ENCODE peak calls at places on chromosomes 12 and 14, in four cellular contexts. One of them, this sample, is unnamed.

GRCh38 chr12:109549613-109550309 is 23.5 kb downstream of the MMAB start:
- DNase-seq in neuronal stem cell: no peak
- DNase-seq in mesenchymal stem cell: no peak
- DNase-seq in H9: no peak
- DNase-seq in this sample: no peak

GRCh38 chr12:47121146-47121545 is 41.4 kb upstream of the AMIGO2 start:
- DNase-seq in mesenchymal stem cell: no peak
- DNase-seq in H9: no peak
- DNase-seq in neuronal stem cell: no peak
- DNase-seq in this sample: no peak

GRCh38 chr14:77320238-77320935 is at the start of gene POMT2:
- DNase-seq in H9: peak; percentile 97
- DNase-seq in mesenchymal stem cell: peak; percentile 92
- DNase-seq in neuronal stem cell: peak; percentile 92
- DNase-seq in this sample: peak; percentile 97

GRCh38 chr14:53703457-53703856 is 253.2 kb downstream of the BMP4 start:
- DNase-seq in mesenchymal stem cell: no peak
- DNase-seq in H9: no peak
- DNase-seq in neuronal stem cell: no peak
- DNase-seq in this sample: no peak

GRCh38 chr12:8698132-8698829 is 490 bp downstream of the RIMKLB start:
- DNase-seq in neuronal stem cell: peak; percentile 71
- DNase-seq in H9: peak; percentile 78
- DNase-seq in mesenchymal stem cell: peak; percentile 81
- DNase-seq in this sample: peak; percentile 81

GRCh38 chr12:48980953-48981756 is 3.0 kb downstream of the WNT1 start:
- DNase-seq in H9: no peak
- DNase-seq in mesenchymal stem cell: peak; percentile 37
- DNase-seq in neuronal stem cell: no peak
- DNase-seq in this sample: peak; percentile 63

GRCh38 chr12:124456652-124457152 is 110.7 kb downstream of the NCOR2 start:
- DNase-seq in H9: no peak
- DNase-seq in neuronal stem cell: no peak
- DNase-seq in mesenchymal stem cell: no peak
- DNase-seq in this sample: no peak

GRCh38 chr12:104790296-104791125 is 167.6 kb downstream of the SLC41A2 start:
- DNase-seq in neuronal stem cell: peak; percentile 21
- DNase-seq in H9: peak; percentile 79
- DNase-seq in mesenchymal stem cell: peak; percentile 37
- DNase-seq in this sample: peak; percentile 60

GRCh38 chr12:58148405-58148804 is 207.0 kb downstream of the ATP23 start:
- DNase-seq in mesenchymal stem cell: peak; percentile 80
- DNase-seq in H9: no peak
- DNase-seq in neuronal stem cell: no peak
- DNase-seq in this sample: peak; percentile 85

GRCh38 chr14:35068238-35069012 is 22.4 kb downstream of the FAM177A1 start:
- DNase-seq in H9: no peak
- DNase-seq in mesenchymal stem cell: peak; percentile 50
- DNase-seq in neuronal stem cell: no peak
- DNase-seq in this sample: no peak

GRCh38 chr14:75361751-75362433 is 65.9 kb upstream of the JDP2 start:
- DNase-seq in neuronal stem cell: no peak
- DNase-seq in mesenchymal stem cell: no peak
- DNase-seq in H9: no peak
- DNase-seq in this sample: no peak

GRCh38 chr12:114608509-114608908 is 75.5 kb downstream of the TBX3 start:
- DNase-seq in H9: no peak
- DNase-seq in mesenchymal stem cell: no peak
- DNase-seq in neuronal stem cell: no peak
- DNase-seq in this sample: no peak

GRCh38 chr14:93348292-93348691 is 1.3 kb downstream of the COX8C start:
- DNase-seq in mesenchymal stem cell: no peak
- DNase-seq in neuronal stem cell: no peak
- DNase-seq in H9: no peak
- DNase-seq in this sample: no peak

GRCh38 chr12:6927379-6927991 is at the start of gene ATN1:
- DNase-seq in neuronal stem cell: peak; percentile 63
- DNase-seq in mesenchymal stem cell: peak; percentile 83
- DNase-seq in H9: peak; percentile 88
- DNase-seq in this sample: peak; percentile 93

GRCh38 chr14:92459479-92460421 is 53.8 kb upstream of the RIN3 start:
- DNase-seq in H9: peak; percentile 37
- DNase-seq in mesenchymal stem cell: no peak
- DNase-seq in neuronal stem cell: no peak
- DNase-seq in this sample: no peak

GRCh38 chr14:26867171-26867757 is 269.4 kb upstream of the NOVA1 start:
- DNase-seq in mesenchymal stem cell: no peak
- DNase-seq in H9: no peak
- DNase-seq in neuronal stem cell: no peak
- DNase-seq in this sample: peak; percentile 54

GRCh38 chr12:82019533-82019932 is 260.4 kb upstream of the PPFIA2 start:
- DNase-seq in neuronal stem cell: no peak
- DNase-seq in mesenchymal stem cell: no peak
- DNase-seq in H9: no peak
- DNase-seq in this sample: peak; percentile 51

GRCh38 chr12:114916531-114916930 is 232.6 kb upstream of the TBX3 start:
- DNase-seq in neuronal stem cell: no peak
- DNase-seq in H9: no peak
- DNase-seq in mesenchymal stem cell: peak; percentile 61
- DNase-seq in this sample: no peak

GRCh38 chr12:66035289-66035961 is 95.1 kb downstream of the LLPH start:
- DNase-seq in H9: no peak
- DNase-seq in mesenchymal stem cell: peak; percentile 54
- DNase-seq in neuronal stem cell: no peak
- DNase-seq in this sample: peak; percentile 28

GRCh38 chr14:44803239-44803905 is 158.4 kb downstream of the KLHL28 start:
- DNase-seq in mesenchymal stem cell: peak; percentile 73
- DNase-seq in neuronal stem cell: peak; percentile 52
- DNase-seq in H9: no peak
- DNase-seq in this sample: peak; percentile 74

GRCh38 chr12:54404061-54405004 is 14.7 kb downstream of the ITGA5 start:
- DNase-seq in H9: peak; percentile 84
- DNase-seq in mesenchymal stem cell: peak; percentile 72
- DNase-seq in neuronal stem cell: peak; percentile 80
- DNase-seq in this sample: peak; percentile 90

GRCh38 chr12:22738945-22739344 is 114.0 kb downstream of the ETNK1 start:
- DNase-seq in neuronal stem cell: no peak
- DNase-seq in mesenchymal stem cell: peak; percentile 22
- DNase-seq in H9: no peak
- DNase-seq in this sample: no peak

GRCh38 chr14:104278214-104278534 is 139.8 kb downstream of the KIF26A start:
- DNase-seq in H9: peak; percentile 12
- DNase-seq in neuronal stem cell: no peak
- DNase-seq in mesenchymal stem cell: no peak
- DNase-seq in this sample: no peak

GRCh38 chr12:97313471-97314190 is 149.0 kb upstream of the RMST start:
- DNase-seq in H9: peak; percentile 44
- DNase-seq in mesenchymal stem cell: no peak
- DNase-seq in neuronal stem cell: no peak
- DNase-seq in this sample: peak; percentile 61

GRCh38 chr14:66295386-66295785 is 190.8 kb upstream of the CCDC196 start:
- DNase-seq in H9: no peak
- DNase-seq in mesenchymal stem cell: no peak
- DNase-seq in neuronal stem cell: no peak
- DNase-seq in this sample: no peak

GRCh38 chr12:124147030-124147429 is 147.9 kb upstream of the RFLNA start:
- DNase-seq in mesenchymal stem cell: no peak
- DNase-seq in neuronal stem cell: no peak
- DNase-seq in H9: no peak
- DNase-seq in this sample: no peak

GRCh38 chr12:132583736-132584135 is 26.6 kb downstream of the LRCOL1 start:
- DNase-seq in H9: peak; percentile 73
- DNase-seq in mesenchymal stem cell: no peak
- DNase-seq in neuronal stem cell: no peak
- DNase-seq in this sample: peak; percentile 50

GRCh38 chr14:90301580-90302181 is 30.1 kb downstream of the NRDE2 start:
- DNase-seq in mesenchymal stem cell: peak; percentile 70
- DNase-seq in H9: no peak
- DNase-seq in neuronal stem cell: no peak
- DNase-seq in this sample: peak; percentile 37

DNA sequence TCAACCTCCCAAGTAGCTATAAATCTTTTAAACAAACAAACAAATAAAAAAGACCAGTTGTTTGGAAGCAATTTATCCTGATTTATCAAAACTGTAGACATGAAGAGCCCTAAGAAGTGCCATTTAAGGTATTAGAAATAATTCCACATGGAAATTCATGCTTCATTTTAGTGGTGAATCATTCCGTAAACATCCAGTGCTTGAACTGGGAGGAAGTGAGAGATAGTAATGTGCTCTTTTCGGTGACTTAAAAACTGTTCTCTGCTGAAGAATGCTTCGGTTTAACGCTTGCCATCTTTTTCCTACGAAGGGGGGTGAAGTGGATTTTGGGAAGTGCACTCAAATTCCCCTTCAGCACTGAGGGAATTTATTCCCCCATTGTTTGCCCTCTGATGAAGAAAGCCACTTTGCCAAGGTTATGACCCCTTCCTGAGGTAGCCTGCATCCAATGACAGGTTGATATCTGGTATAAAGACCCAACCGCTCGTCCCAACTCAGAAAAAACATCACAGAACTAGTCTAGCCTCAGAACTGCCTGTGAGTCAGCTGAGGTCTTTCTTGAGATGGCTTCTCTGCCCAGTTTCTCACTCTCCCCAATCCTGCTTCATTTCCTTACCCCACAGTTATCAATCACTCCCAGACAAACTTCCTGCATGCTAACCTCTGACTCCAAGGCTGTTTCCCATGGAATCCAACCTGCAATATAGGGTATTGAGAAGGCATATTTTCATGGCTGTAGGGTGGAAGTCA is 244.1 kb downstream of the AEBP2 start:
- DNase-seq in mesenchymal stem cell: peak; percentile 82
- DNase-seq in neuronal stem cell: no peak
- DNase-seq in H9: no peak
- DNase-seq in this sample: no peak
- H3K23ac ChIP-seq in mesenchymal stem cell: no peak overlapping the region
- H3K23ac ChIP-seq in neuronal stem cell: no peak overlapping the region
- H3K23ac ChIP-seq in H9: no peak overlapping the region
- H3K23ac ChIP-seq in this sample: no peak overlapping the region

GRCh38 chr14:47366006-47366405 is 309.4 kb downstream of the MDGA2 start:
- DNase-seq in mesenchymal stem cell: no peak
- DNase-seq in neuronal stem cell: peak; percentile 17
- DNase-seq in H9: no peak
- DNase-seq in this sample: no peak
- H3K23ac ChIP-seq in mesenchymal stem cell: no peak overlapping the region
- H3K23ac ChIP-seq in neuronal stem cell: no peak overlapping the region
- H3K23ac ChIP-seq in H9: no peak overlapping the region
- H3K23ac ChIP-seq in this sample: no peak overlapping the region

GRCh38 chr12:110741795-110742717 is 635 bp downstream of the PPP1CC start:
- DNase-seq in neuronal stem cell: peak; percentile 18
- DNase-seq in H9: no peak
- DNase-seq in mesenchymal stem cell: peak; percentile 54
- DNase-seq in this sample: peak; percentile 51

GRCh38 chr12:110743571-110744093 is 941 bp upstream of the PPP1CC start:
- DNase-seq in H9: peak; percentile 41
- DNase-seq in mesenchymal stem cell: peak; percentile 64
- DNase-seq in neuronal stem cell: peak; percentile 27
- DNase-seq in this sample: no peak

GRCh38 chr12:110744176-110744575 is 1.5 kb upstream of the PPP1CC start:
- DNase-seq in neuronal stem cell: no peak
- DNase-seq in H9: no peak
- DNase-seq in mesenchymal stem cell: no peak
- DNase-seq in this sample: no peak

GRCh38 chr12:110741371-110741770 is 1.3 kb downstream of the PPP1CC start:
- DNase-seq in neuronal stem cell: no peak
- DNase-seq in H9: no peak
- DNase-seq in mesenchymal stem cell: peak; percentile 30
- DNase-seq in this sample: no peak

DNA sequence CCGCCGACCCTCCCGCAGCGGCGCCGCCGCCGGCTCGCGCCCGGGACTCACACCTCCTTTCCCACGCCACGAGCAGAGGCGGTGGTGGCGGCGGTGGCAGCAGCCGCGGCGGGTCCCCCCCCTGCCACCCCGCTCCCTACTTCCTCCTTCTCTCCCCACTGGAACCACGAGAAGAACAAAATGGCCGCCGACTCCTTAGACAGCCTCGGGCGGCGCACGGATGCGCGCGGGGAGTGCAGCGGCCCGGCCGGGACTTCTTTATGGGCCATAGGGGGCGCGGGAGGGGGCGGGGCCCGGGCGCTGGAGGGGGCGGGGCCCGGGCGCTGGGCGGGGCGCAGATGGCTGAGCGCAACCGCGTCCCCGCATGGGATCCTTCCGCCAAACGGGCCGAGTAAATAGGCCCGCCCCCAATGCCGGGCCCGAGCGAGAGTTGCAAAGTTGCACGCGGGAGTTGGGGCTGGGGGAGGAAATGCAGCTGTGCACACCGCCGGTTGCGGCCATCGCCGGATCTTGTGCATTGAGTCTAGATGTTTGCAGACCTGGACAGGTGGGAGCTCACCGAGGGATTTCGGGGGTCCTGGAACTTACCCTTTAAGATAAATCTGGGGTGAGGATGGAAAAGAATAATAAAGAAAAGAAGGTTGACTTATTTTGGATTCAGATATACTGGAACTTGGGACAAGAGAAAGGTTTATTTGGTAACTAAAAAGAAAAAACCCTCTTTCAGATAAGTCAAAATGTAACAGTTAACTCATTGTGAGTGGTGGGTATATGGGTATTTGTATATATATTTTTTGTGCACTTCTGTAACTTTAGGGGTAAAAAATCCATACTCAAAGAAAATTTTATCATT is at the start of gene PPP1CC:
- DNase-seq in neuronal stem cell: peak; percentile 94
- DNase-seq in H9: peak; percentile 97
- DNase-seq in mesenchymal stem cell: peak; percentile 96
- DNase-seq in this sample: peak; percentile 96
- H3K23ac ChIP-seq in neuronal stem cell: peak within 1 kb of the TSS; percentile 96
- H3K23ac ChIP-seq in H9: peak within 1 kb of the TSS; percentile 19
- H3K23ac ChIP-seq in mesenchymal stem cell: no peak within 1 kb of the TSS
- H3K23ac ChIP-seq in this sample: peak within 1 kb of the TSS; percentile 36

GRCh38 chr12:106894774-106895173 is 60.9 kb upstream of the TMEM263 start:
- DNase-seq in mesenchymal stem cell: no peak
- DNase-seq in neuronal stem cell: no peak
- DNase-seq in H9: no peak
- DNase-seq in this sample: no peak
- H3K23ac ChIP-seq in mesenchymal stem cell: no peak overlapping the region
- H3K23ac ChIP-seq in neuronal stem cell: no peak overlapping the region
- H3K23ac ChIP-seq in H9: no peak overlapping the region
- H3K23ac ChIP-seq in this sample: no peak overlapping the region

GRCh38 chr14:100238419-100239199 is at the start of gene YY1:
- DNase-seq in mesenchymal stem cell: peak; percentile 97
- DNase-seq in H9: peak; percentile 99
- DNase-seq in neuronal stem cell: peak; percentile 98
- DNase-seq in this sample: peak; percentile 99

GRCh38 chr14:100239200-100239839 is 376 bp downstream of the YY1 start:
- DNase-seq in neuronal stem cell: no peak
- DNase-seq in H9: no peak
- DNase-seq in mesenchymal stem cell: no peak
- DNase-seq in this sample: no peak

GRCh38 chr14:100241279-100241678 is 2.3 kb downstream of the YY1 start:
- DNase-seq in neuronal stem cell: no peak
- DNase-seq in H9: no peak
- DNase-seq in mesenchymal stem cell: peak; percentile 44
- DNase-seq in this sample: no peak

GRCh38 chr14:100240725-100241032 is 1.7 kb downstream of the YY1 start:
- DNase-seq in neuronal stem cell: no peak
- DNase-seq in H9: no peak
- DNase-seq in mesenchymal stem cell: no peak
- DNase-seq in this sample: no peak

GRCh38 chr14:100239840-100240724 is 1.1 kb downstream of the YY1 start:
- DNase-seq in mesenchymal stem cell: peak; percentile 97
- DNase-seq in neuronal stem cell: peak; percentile 84
- DNase-seq in H9: peak; percentile 76
- DNase-seq in this sample: peak; percentile 87
- H3K23ac ChIP-seq in mesenchymal stem cell: peak overlapping the region; percentile 100
- H3K23ac ChIP-seq in neuronal stem cell: no peak overlapping the region
- H3K23ac ChIP-seq in H9: no peak overlapping the region
- H3K23ac ChIP-seq in this sample: no peak overlapping the region

This sample was measured in mesendoderm.